ENCODE peak calls at places on chromosomes 11 and 22, in seven cellular contexts. One of them, this sample, is unnamed.

GRCh38 chr11:44943696-44944095 is 7.0 kb downstream of the TP53I11 start:
- DNase-seq in pulmonary artery endothelial cell: no peak
- DNase-seq in stimulated activated CD4-positive, alpha-beta T cell treated with anti-CD3 and anti-CD28 coated beads, Interleukin-12 subunit alpha, Interleukin-12 subunit beta, amount 100 ng/mL, for 48 hours: no peak
- DNase-seq in iris pigment epithelial cell: no peak
- DNase-seq in RCC 7860: no peak
- DNase-seq in activated T-cell treated with anti-CD3 and anti-CD28 coated beads, Interleukin-2, amount 50 U/mL, for 72 hours: no peak
- DNase-seq in RKO: no peak
- DNase-seq in this sample: no peak

GRCh38 chr11:26993965-26994446 is at the start of gene FIBIN:
- DNase-seq in pulmonary artery endothelial cell: no peak
- DNase-seq in stimulated activated CD4-positive, alpha-beta T cell treated with anti-CD3 and anti-CD28 coated beads, Interleukin-12 subunit alpha, Interleukin-12 subunit beta, amount 100 ng/mL, for 48 hours: no peak
- DNase-seq in iris pigment epithelial cell: peak
- DNase-seq in RCC 7860: no peak
- DNase-seq in activated T-cell treated with anti-CD3 and anti-CD28 coated beads, Interleukin-2, amount 50 U/mL, for 72 hours: no peak
- DNase-seq in RKO: no peak
- DNase-seq in this sample: no peak

GRCh38 chr11:46832511-46833214 is 13.4 kb downstream of the CKAP5 start:
- DNase-seq in pulmonary artery endothelial cell: no peak
- DNase-seq in stimulated activated CD4-positive, alpha-beta T cell treated with anti-CD3 and anti-CD28 coated beads, Interleukin-12 subunit alpha, Interleukin-12 subunit beta, amount 100 ng/mL, for 48 hours: no peak
- DNase-seq in iris pigment epithelial cell: no peak
- DNase-seq in RCC 7860: no peak
- DNase-seq in activated T-cell treated with anti-CD3 and anti-CD28 coated beads, Interleukin-2, amount 50 U/mL, for 72 hours: no peak
- DNase-seq in RKO: no peak
- DNase-seq in this sample: no peak

GRCh38 chr11:59756496-59756840 is 1.3 kb downstream of the STX3 start:
- DNase-seq in pulmonary artery endothelial cell: no peak
- DNase-seq in stimulated activated CD4-positive, alpha-beta T cell treated with anti-CD3 and anti-CD28 coated beads, Interleukin-12 subunit alpha, Interleukin-12 subunit beta, amount 100 ng/mL, for 48 hours: no peak
- DNase-seq in iris pigment epithelial cell: no peak
- DNase-seq in RCC 7860: peak
- DNase-seq in activated T-cell treated with anti-CD3 and anti-CD28 coated beads, Interleukin-2, amount 50 U/mL, for 72 hours: no peak
- DNase-seq in RKO: peak
- DNase-seq in this sample: peak

GRCh38 chr22:22408731-22409696 is 99.5 kb downstream of the ZNF280B start:
- DNase-seq in pulmonary artery endothelial cell: no peak
- DNase-seq in stimulated activated CD4-positive, alpha-beta T cell treated with anti-CD3 and anti-CD28 coated beads, Interleukin-12 subunit alpha, Interleukin-12 subunit beta, amount 100 ng/mL, for 48 hours: no peak
- DNase-seq in iris pigment epithelial cell: peak
- DNase-seq in RCC 7860: no peak
- DNase-seq in activated T-cell treated with anti-CD3 and anti-CD28 coated beads, Interleukin-2, amount 50 U/mL, for 72 hours: no peak
- DNase-seq in RKO: peak
- DNase-seq in this sample: peak

GRCh38 chr11:13465909-13466371 is 2.9 kb upstream of the BTBD10 start:
- DNase-seq in pulmonary artery endothelial cell: no peak
- DNase-seq in stimulated activated CD4-positive, alpha-beta T cell treated with anti-CD3 and anti-CD28 coated beads, Interleukin-12 subunit alpha, Interleukin-12 subunit beta, amount 100 ng/mL, for 48 hours: peak
- DNase-seq in iris pigment epithelial cell: peak
- DNase-seq in RCC 7860: peak
- DNase-seq in activated T-cell treated with anti-CD3 and anti-CD28 coated beads, Interleukin-2, amount 50 U/mL, for 72 hours: no peak
- DNase-seq in RKO: peak
- DNase-seq in this sample: peak

GRCh38 chr11:116871248-116871647 is 33.8 kb upstream of the APOA1 start:
- DNase-seq in pulmonary artery endothelial cell: no peak
- DNase-seq in stimulated activated CD4-positive, alpha-beta T cell treated with anti-CD3 and anti-CD28 coated beads, Interleukin-12 subunit alpha, Interleukin-12 subunit beta, amount 100 ng/mL, for 48 hours: no peak
- DNase-seq in iris pigment epithelial cell: peak
- DNase-seq in RCC 7860: peak
- DNase-seq in activated T-cell treated with anti-CD3 and anti-CD28 coated beads, Interleukin-2, amount 50 U/mL, for 72 hours: no peak
- DNase-seq in RKO: no peak
- DNase-seq in this sample: peak

GRCh38 chr11:130407978-130408377 is 20.4 kb downstream of the ADAMTS8 start:
- DNase-seq in pulmonary artery endothelial cell: no peak
- DNase-seq in stimulated activated CD4-positive, alpha-beta T cell treated with anti-CD3 and anti-CD28 coated beads, Interleukin-12 subunit alpha, Interleukin-12 subunit beta, amount 100 ng/mL, for 48 hours: no peak
- DNase-seq in iris pigment epithelial cell: peak
- DNase-seq in RCC 7860: peak
- DNase-seq in activated T-cell treated with anti-CD3 and anti-CD28 coated beads, Interleukin-2, amount 50 U/mL, for 72 hours: no peak
- DNase-seq in RKO: peak
- DNase-seq in this sample: peak

GRCh38 chr11:128279861-128280260 is 307.5 kb downstream of the ETS1 start:
- DNase-seq in pulmonary artery endothelial cell: no peak
- DNase-seq in stimulated activated CD4-positive, alpha-beta T cell treated with anti-CD3 and anti-CD28 coated beads, Interleukin-12 subunit alpha, Interleukin-12 subunit beta, amount 100 ng/mL, for 48 hours: no peak
- DNase-seq in iris pigment epithelial cell: peak
- DNase-seq in RCC 7860: no peak
- DNase-seq in activated T-cell treated with anti-CD3 and anti-CD28 coated beads, Interleukin-2, amount 50 U/mL, for 72 hours: no peak
- DNase-seq in RKO: no peak
- DNase-seq in this sample: peak

GRCh38 chr11:124467376-124468061 is 22.0 kb upstream of the OR8B8 start:
- DNase-seq in pulmonary artery endothelial cell: no peak
- DNase-seq in stimulated activated CD4-positive, alpha-beta T cell treated with anti-CD3 and anti-CD28 coated beads, Interleukin-12 subunit alpha, Interleukin-12 subunit beta, amount 100 ng/mL, for 48 hours: no peak
- DNase-seq in iris pigment epithelial cell: peak
- DNase-seq in RCC 7860: no peak
- DNase-seq in activated T-cell treated with anti-CD3 and anti-CD28 coated beads, Interleukin-2, amount 50 U/mL, for 72 hours: no peak
- DNase-seq in RKO: no peak
- DNase-seq in this sample: peak

GRCh38 chr11:13668957-13669521 is 571 bp downstream of the FAR1 start:
- DNase-seq in pulmonary artery endothelial cell: no peak
- DNase-seq in stimulated activated CD4-positive, alpha-beta T cell treated with anti-CD3 and anti-CD28 coated beads, Interleukin-12 subunit alpha, Interleukin-12 subunit beta, amount 100 ng/mL, for 48 hours: peak
- DNase-seq in iris pigment epithelial cell: peak
- DNase-seq in RCC 7860: no peak
- DNase-seq in activated T-cell treated with anti-CD3 and anti-CD28 coated beads, Interleukin-2, amount 50 U/mL, for 72 hours: peak
- DNase-seq in RKO: peak
- DNase-seq in this sample: peak

GRCh38 chr11:122717264-122717867 is 61.8 kb downstream of the UBASH3B start:
- DNase-seq in pulmonary artery endothelial cell: no peak
- DNase-seq in stimulated activated CD4-positive, alpha-beta T cell treated with anti-CD3 and anti-CD28 coated beads, Interleukin-12 subunit alpha, Interleukin-12 subunit beta, amount 100 ng/mL, for 48 hours: no peak
- DNase-seq in iris pigment epithelial cell: no peak
- DNase-seq in RCC 7860: no peak
- DNase-seq in activated T-cell treated with anti-CD3 and anti-CD28 coated beads, Interleukin-2, amount 50 U/mL, for 72 hours: peak
- DNase-seq in RKO: no peak
- DNase-seq in this sample: no peak

GRCh38 chr22:32801436-32802290 is at the start of gene TIMP3:
- DNase-seq in pulmonary artery endothelial cell: no peak
- DNase-seq in stimulated activated CD4-positive, alpha-beta T cell treated with anti-CD3 and anti-CD28 coated beads, Interleukin-12 subunit alpha, Interleukin-12 subunit beta, amount 100 ng/mL, for 48 hours: no peak
- DNase-seq in iris pigment epithelial cell: peak
- DNase-seq in RCC 7860: no peak
- DNase-seq in activated T-cell treated with anti-CD3 and anti-CD28 coated beads, Interleukin-2, amount 50 U/mL, for 72 hours: no peak
- DNase-seq in RKO: no peak
- DNase-seq in this sample: no peak

GRCh38 chr22:49045276-49045675 is 782.4 kb downstream of the BRD1 start:
- DNase-seq in pulmonary artery endothelial cell: no peak
- DNase-seq in stimulated activated CD4-positive, alpha-beta T cell treated with anti-CD3 and anti-CD28 coated beads, Interleukin-12 subunit alpha, Interleukin-12 subunit beta, amount 100 ng/mL, for 48 hours: no peak
- DNase-seq in iris pigment epithelial cell: no peak
- DNase-seq in RCC 7860: no peak
- DNase-seq in activated T-cell treated with anti-CD3 and anti-CD28 coated beads, Interleukin-2, amount 50 U/mL, for 72 hours: no peak
- DNase-seq in RKO: no peak
- DNase-seq in this sample: no peak

GRCh38 chr22:21064917-21065864 is 19.4 kb downstream of the LRRC74B start:
- DNase-seq in pulmonary artery endothelial cell: no peak
- DNase-seq in stimulated activated CD4-positive, alpha-beta T cell treated with anti-CD3 and anti-CD28 coated beads, Interleukin-12 subunit alpha, Interleukin-12 subunit beta, amount 100 ng/mL, for 48 hours: no peak
- DNase-seq in iris pigment epithelial cell: no peak
- DNase-seq in RCC 7860: no peak
- DNase-seq in activated T-cell treated with anti-CD3 and anti-CD28 coated beads, Interleukin-2, amount 50 U/mL, for 72 hours: no peak
- DNase-seq in RKO: no peak
- DNase-seq in this sample: no peak

GRCh38 chr11:4197112-4197511 is 102.5 kb downstream of the RRM1 start:
- DNase-seq in pulmonary artery endothelial cell: no peak
- DNase-seq in stimulated activated CD4-positive, alpha-beta T cell treated with anti-CD3 and anti-CD28 coated beads, Interleukin-12 subunit alpha, Interleukin-12 subunit beta, amount 100 ng/mL, for 48 hours: no peak
- DNase-seq in iris pigment epithelial cell: no peak
- DNase-seq in RCC 7860: no peak
- DNase-seq in activated T-cell treated with anti-CD3 and anti-CD28 coated beads, Interleukin-2, amount 50 U/mL, for 72 hours: no peak
- DNase-seq in RKO: no peak
- DNase-seq in this sample: no peak

GRCh38 chr11:125365196-125365931 is 130.7 kb downstream of the FEZ1 start:
- DNase-seq in pulmonary artery endothelial cell: no peak
- DNase-seq in stimulated activated CD4-positive, alpha-beta T cell treated with anti-CD3 and anti-CD28 coated beads, Interleukin-12 subunit alpha, Interleukin-12 subunit beta, amount 100 ng/mL, for 48 hours: no peak
- DNase-seq in iris pigment epithelial cell: no peak
- DNase-seq in RCC 7860: no peak
- DNase-seq in activated T-cell treated with anti-CD3 and anti-CD28 coated beads, Interleukin-2, amount 50 U/mL, for 72 hours: no peak
- DNase-seq in RKO: no peak
- DNase-seq in this sample: no peak

GRCh38 chr22:19596680-19597398 is 72.6 kb upstream of the CLDN5 start:
- DNase-seq in pulmonary artery endothelial cell: no peak
- DNase-seq in stimulated activated CD4-positive, alpha-beta T cell treated with anti-CD3 and anti-CD28 coated beads, Interleukin-12 subunit alpha, Interleukin-12 subunit beta, amount 100 ng/mL, for 48 hours: no peak
- DNase-seq in iris pigment epithelial cell: peak
- DNase-seq in RCC 7860: no peak
- DNase-seq in activated T-cell treated with anti-CD3 and anti-CD28 coated beads, Interleukin-2, amount 50 U/mL, for 72 hours: no peak
- DNase-seq in RKO: no peak
- DNase-seq in this sample: no peak

GRCh38 chr11:47248664-47249377 is at the start of gene ACP2:
- DNase-seq in pulmonary artery endothelial cell: no peak
- DNase-seq in stimulated activated CD4-positive, alpha-beta T cell treated with anti-CD3 and anti-CD28 coated beads, Interleukin-12 subunit alpha, Interleukin-12 subunit beta, amount 100 ng/mL, for 48 hours: peak
- DNase-seq in iris pigment epithelial cell: peak
- DNase-seq in RCC 7860: peak
- DNase-seq in activated T-cell treated with anti-CD3 and anti-CD28 coated beads, Interleukin-2, amount 50 U/mL, for 72 hours: peak
- DNase-seq in RKO: peak
- DNase-seq in this sample: peak

GRCh38 chr22:37043828-37044538 is 7.6 kb upstream of the KCTD17 start:
- DNase-seq in pulmonary artery endothelial cell: no peak
- DNase-seq in stimulated activated CD4-positive, alpha-beta T cell treated with anti-CD3 and anti-CD28 coated beads, Interleukin-12 subunit alpha, Interleukin-12 subunit beta, amount 100 ng/mL, for 48 hours: peak
- DNase-seq in iris pigment epithelial cell: peak
- DNase-seq in RCC 7860: peak
- DNase-seq in activated T-cell treated with anti-CD3 and anti-CD28 coated beads, Interleukin-2, amount 50 U/mL, for 72 hours: peak
- DNase-seq in RKO: peak
- DNase-seq in this sample: peak

This sample was measured in renal cortical epithelial cell.